ENCODE peak calls at places on chromosomes 6 and 20, in seven cellular contexts. H is A549, F is esophagus squamous epithelium, C is GM12891, V is gastrocnemius medialis, N is H54, X is spleen. K is an unnamed sample.

GRCh38 chr20:4956200-4956810 is 45.0 kb downstream of the SLC23A2 start:
- DNase-seq in H (peak), F (no peak), C (no peak), V (no peak), N (peak), X (no peak), K (no peak)

GRCh38 chr20:49891486-49891885 is 23.8 kb downstream of the SPATA2 start:
- DNase-seq in H (no peak), F (no peak), C (no peak), V (no peak), N (no peak), X (peak), K (no peak)

GRCh38 chr6:79943133-79943532 is 4.2 kb downstream of the ELOVL4 start:
- DNase-seq in H (no peak), F (no peak), C (no peak), V (no peak), N (no peak), X (no peak), K (no peak)

GRCh38 chr20:20083796-20084195 is 31.5 kb downstream of the CFAP61 start:
- DNase-seq in H (peak), F (no peak), C (no peak), V (no peak), N (no peak), X (no peak), K (no peak)

GRCh38 chr20:25750765-25751696 is 54.4 kb upstream of the ZNF337 start:
- DNase-seq in H (peak), F (no peak), C (peak), V (no peak), N (no peak), X (peak), K (peak)

GRCh38 chr20:60203451-60203850 is 245.2 kb downstream of the CDH26 start:
- DNase-seq in H (no peak), F (no peak), C (no peak), V (no peak), N (peak), X (no peak), K (no peak)

GRCh38 chr6:138662474-138662873 is 111.1 kb upstream of the CCDC28A start:
- DNase-seq in H (peak), F (no peak), C (no peak), V (no peak), N (no peak), X (no peak), K (no peak)

GRCh38 chr6:150409576-150410066 is 40.8 kb downstream of the IYD start:
- DNase-seq in H (no peak), F (no peak), C (no peak), V (no peak), N (no peak), X (peak), K (peak)

GRCh38 chr6:43931201-43931600 is 161.2 kb downstream of the VEGFA start:
- DNase-seq in H (no peak), F (no peak), C (no peak), V (no peak), N (no peak), X (peak), K (no peak)

GRCh38 chr6:47098570-47098993 is 56.5 kb upstream of the ADGRF1 start:
- DNase-seq in H (no peak), F (no peak), C (no peak), V (peak), N (no peak), X (no peak), K (no peak)

GRCh38 chr6:105881608-105882007 is 204.5 kb upstream of the PRDM1 start:
- DNase-seq in H (no peak), F (no peak), C (no peak), V (no peak), N (no peak), X (no peak), K (no peak)

GRCh38 chr6:151442359-151442758 is 9.6 kb downstream of the RMND1 start:
- DNase-seq in H (no peak), F (no peak), C (no peak), V (no peak), N (no peak), X (no peak), K (no peak)

GRCh38 chr6:135088818-135089809 is 34.5 kb upstream of the HBS1L start:
- DNase-seq in H (peak), F (no peak), C (no peak), V (no peak), N (peak), X (no peak), K (no peak)

GRCh38 chr20:51461306-51461705 is 81.2 kb downstream of the NFATC2 start:
- DNase-seq in H (no peak), F (no peak), C (no peak), V (no peak), N (no peak), X (peak), K (peak)

GRCh38 chr20:49276895-49277785 is 717 bp downstream of the ZNFX1 start:
- DNase-seq in H (no peak), F (no peak), C (no peak), V (peak), N (no peak), X (peak), K (peak)

GRCh38 chr6:32255212-32256153 is 31.6 kb upstream of the NOTCH4 start:
- DNase-seq in H (peak), F (no peak), C (no peak), V (peak), N (peak), X (peak), K (peak)

GRCh38 chr6:107698146-107698545 is 126.0 kb downstream of the SCML4 start:
- DNase-seq in H (no peak), F (no peak), C (no peak), V (no peak), N (peak), X (no peak), K (peak)

GRCh38 chr6:90078513-90079289 is 184.4 kb downstream of the GJA10 start:
- DNase-seq in H (no peak), F (no peak), C (no peak), V (no peak), N (no peak), X (no peak), K (no peak)

GRCh38 chr6:158283304-158284005 is 28.8 kb upstream of the TULP4 start:
- DNase-seq in H (peak), F (no peak), C (no peak), V (no peak), N (no peak), X (no peak), K (no peak)

GRCh38 chr6:64580346-64580745 is 944.7 kb downstream of the PHF3 start:
- DNase-seq in H (no peak), F (no peak), C (no peak), V (no peak), N (no peak), X (no peak), K (no peak)

GRCh38 chr6:98657764-98658163 is 176.6 kb upstream of the POU3F2 start:
- DNase-seq in H (peak), F (no peak), C (no peak), V (no peak), N (no peak), X (no peak), K (no peak)

GRCh38 chr20:3796477-3797225 is 541 bp downstream of the CDC25B start:
- DNase-seq in H (no peak), F (no peak), C (no peak), V (no peak), N (no peak), X (peak), K (no peak)

GRCh38 chr6:122458087-122458486 is 13.5 kb downstream of the SERINC1 start:
- DNase-seq in H (no peak), F (no peak), C (no peak), V (no peak), N (no peak), X (no peak), K (no peak)

GRCh38 chr6:78911218-78911617 is 43.9 kb downstream of the IRAK1BP1 start:
- DNase-seq in H (no peak), F (no peak), C (no peak), V (no peak), N (no peak), X (no peak), K (no peak)

GRCh38 chr6:13523826-13524622 is 36.6 kb upstream of the GFOD1 start:
- DNase-seq in H (no peak), F (no peak), C (no peak), V (peak), N (no peak), X (no peak), K (no peak)

GRCh38 chr6:32854376-32855178 is 585 bp downstream of the PSMB9 start:
- DNase-seq in H (no peak), F (no peak), C (peak), V (no peak), N (peak), X (peak), K (no peak)

GRCh38 chr20:48824830-48825550 is 2.8 kb downstream of the PREX1 start:
- DNase-seq in H (no peak), F (no peak), C (no peak), V (no peak), N (no peak), X (no peak), K (no peak)

GRCh38 chr20:62598761-62599194 is 43.5 kb upstream of the SLCO4A1 start:
- DNase-seq in H (peak), F (no peak), C (no peak), V (peak), N (peak), X (no peak), K (no peak)

GRCh38 chr6:168180548-168181011 is 101.6 kb upstream of the FRMD1 start:
- DNase-seq in H (no peak), F (no peak), C (no peak), V (no peak), N (no peak), X (no peak), K (peak)

GRCh38 chr6:136549359-136550044 is 720 bp downstream of the MAP7 start:
- DNase-seq in H (peak), F (no peak), C (no peak), V (no peak), N (no peak), X (peak), K (peak)

GRCh38 chr20:16397053-16397452 is 176.2 kb downstream of the KIF16B start:
- DNase-seq in H (no peak), F (no peak), C (no peak), V (peak), N (no peak), X (no peak), K (no peak)

GRCh38 chr20:51280047-51280446 is 257.1 kb upstream of the KCNG1 start:
- DNase-seq in H (no peak), F (no peak), C (no peak), V (no peak), N (no peak), X (no peak), K (no peak)

GRCh38 chr20:19917110-19917509 is 100.1 kb upstream of the NAA20 start:
- DNase-seq in H (no peak), F (no peak), C (no peak), V (no peak), N (no peak), X (no peak), K (no peak)

GRCh38 chr6:107361568-107362270 is 97.6 kb downstream of the PDSS2 start:
- DNase-seq in H (no peak), F (no peak), C (no peak), V (no peak), N (peak), X (no peak), K (no peak)

GRCh38 chr6:104633125-104633524 is 226.6 kb downstream of the HACE1 start:
- DNase-seq in H (no peak), F (no peak), C (no peak), V (no peak), N (no peak), X (no peak), K (no peak)

GRCh38 chr6:108295676-108296075 is 822 bp downstream of the AFG1L start:
- DNase-seq in H (no peak), F (no peak), C (no peak), V (no peak), N (no peak), X (no peak), K (no peak)

GRCh38 chr6:154606457-154606856 is 96.0 kb upstream of the CNKSR3 start:
- DNase-seq in H (no peak), F (no peak), C (peak), V (no peak), N (no peak), X (no peak), K (no peak)

GRCh38 chr6:136553166-136553787 is 3.1 kb upstream of the MAP7 start:
- DNase-seq in H (no peak), F (no peak), C (no peak), V (no peak), N (no peak), X (no peak), K (no peak)

DNA sequence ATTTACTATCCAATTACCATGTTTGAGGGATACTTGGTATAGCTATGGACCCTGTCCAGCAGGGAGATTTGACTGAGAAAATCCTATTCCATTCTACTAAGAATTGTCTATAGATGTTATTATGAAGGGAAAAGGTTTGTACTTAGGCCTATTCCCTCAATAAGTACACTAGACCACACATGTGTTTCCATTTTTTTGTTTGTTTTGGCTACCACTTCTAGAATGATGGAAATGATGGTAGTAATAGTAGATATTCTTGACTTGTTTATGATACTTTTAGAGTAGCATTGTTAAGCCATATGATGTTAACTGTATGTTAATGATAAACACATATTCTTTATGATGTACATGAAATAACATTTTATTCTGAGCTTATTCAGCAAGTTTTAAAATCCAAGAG is 144.8 kb downstream of the OGFRL1 start:
- DNase-seq in H (no peak), F (no peak), C (no peak), V (no peak), N (no peak), X (no peak), K (no peak)
- TF ChIP-seq POLR2A in H (no peak), F (no peak), C (no peak), V (no peak), N (no peak), X (no peak), K (no peak)

DNA sequence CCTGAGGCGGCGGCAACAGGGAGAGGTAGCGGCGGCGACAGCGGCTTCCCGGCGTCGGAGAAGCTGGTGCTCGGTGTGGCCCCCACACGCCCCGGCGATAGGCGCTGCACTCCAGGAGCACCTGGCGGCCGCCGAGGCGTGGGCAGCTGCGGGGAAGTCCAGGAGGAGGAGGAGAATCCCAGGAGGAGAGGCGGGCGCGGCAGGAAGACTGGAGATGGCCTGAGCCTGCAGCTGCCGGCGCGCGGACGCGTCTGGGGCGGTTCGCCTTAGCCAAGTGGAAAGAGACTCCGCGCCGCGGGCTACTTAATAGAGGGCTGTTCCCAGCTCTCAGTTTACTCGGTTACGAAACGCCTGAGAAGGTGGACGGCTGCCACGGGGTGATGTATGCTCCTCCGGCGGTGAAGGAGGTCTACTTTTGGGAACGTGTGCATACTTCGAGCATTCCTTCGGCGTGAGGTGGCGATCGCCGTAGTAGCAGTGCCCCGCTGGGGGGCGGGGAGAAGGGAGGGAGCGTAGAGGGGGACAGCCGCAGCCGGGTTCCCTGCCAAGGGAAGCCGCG is at the start of gene COL12A1:
- DNase-seq in H (peak), F (peak), C (no peak), V (peak), N (peak), X (peak), K (peak)
- TF ChIP-seq POLR2A in H (no peak), F (peak), C (no peak), V (peak), N (no peak), X (no peak), K (no peak)

GRCh38 chr20:56629464-56630085 is 469 bp downstream of the TFAP2C start:
- DNase-seq in H (no peak), F (no peak), C (no peak), V (no peak), N (peak), X (no peak), K (no peak)

GRCh38 chr20:56628015-56628872 is 862 bp upstream of the TFAP2C start:
- DNase-seq in H (peak), F (no peak), C (no peak), V (no peak), N (no peak), X (no peak), K (no peak)

GRCh38 chr20:56630086-56630493 is 984 bp downstream of the TFAP2C start:
- DNase-seq in H (peak), F (no peak), C (peak), V (no peak), N (peak), X (no peak), K (peak)

GRCh38 chr20:56627122-56628014 is 1.7 kb upstream of the TFAP2C start:
- DNase-seq in H (no peak), F (no peak), C (no peak), V (no peak), N (no peak), X (no peak), K (no peak)

GRCh38 chr20:56628873-56629463 is at the start of gene TFAP2C:
- DNase-seq in H (peak), F (no peak), C (peak), V (no peak), N (peak), X (no peak), K (peak)
- TF ChIP-seq POLR2A in H (peak), F (peak), C (no peak), V (no peak), N (peak), X (no peak), K (no peak)

DNA sequence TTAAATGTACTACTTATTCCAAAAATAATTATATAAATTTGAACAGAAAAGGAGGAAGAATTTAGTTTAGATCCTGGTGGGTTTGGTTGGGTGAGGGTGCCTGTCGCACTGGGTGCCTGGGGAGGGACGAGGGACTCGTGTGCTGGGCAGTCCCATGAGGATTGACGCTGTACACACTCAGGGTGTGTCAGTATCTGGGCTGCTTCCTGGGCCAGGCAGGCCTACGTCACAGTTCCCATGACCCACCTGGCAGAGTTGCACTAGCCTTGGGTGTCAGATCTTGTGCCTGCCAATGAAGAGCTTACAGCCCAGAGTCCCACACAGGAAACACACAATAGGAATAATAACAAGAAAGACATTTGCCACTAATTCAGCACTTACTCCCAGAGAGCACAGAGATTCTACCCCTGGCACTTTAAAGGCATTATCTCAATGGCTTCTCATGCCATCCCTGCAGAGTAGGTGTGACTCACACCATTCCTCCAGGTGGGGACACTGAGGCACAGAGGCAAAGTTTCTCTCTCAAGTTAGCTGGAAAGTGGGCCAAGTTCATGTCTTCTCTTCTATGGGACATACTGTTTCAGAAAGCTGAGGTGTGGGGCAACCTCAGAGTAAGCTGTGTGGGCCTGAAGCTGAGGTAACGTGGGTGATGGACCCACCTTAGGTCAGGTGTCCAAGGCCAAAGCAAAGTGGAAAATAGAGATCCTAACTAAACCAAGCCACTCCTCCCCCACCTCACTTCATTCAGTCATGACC is 1.3 kb upstream of the SDCBP2 start:
- DNase-seq in H (peak), F (no peak), C (no peak), V (peak), N (no peak), X (peak), K (peak)
- TF ChIP-seq POLR2A in H (no peak), F (peak), C (no peak), V (peak), N (no peak), X (no peak), K (no peak)

GRCh38 chr20:31951530-31952453 is at the start of gene PDRG1:
- DNase-seq in H (peak), F (peak), C (peak), V (peak), N (peak), X (peak), K (peak)
- TF ChIP-seq POLR2A in H (peak), F (peak), C (peak), V (peak), N (peak), X (no peak), K (peak)

GRCh38 chr6:2876210-2877056 is 26.7 kb downstream of the SERPINB9 start:
- DNase-seq in H (peak), F (no peak), C (no peak), V (no peak), N (peak), X (peak), K (no peak)
- TF ChIP-seq POLR2A in H (peak), F (peak), C (no peak), V (no peak), N (peak), X (no peak), K (no peak)

GRCh38 chr6:36884610-36885009 is 1.1 kb upstream of the C6orf89 start:
- DNase-seq in H (no peak), F (no peak), C (no peak), V (no peak), N (no peak), X (no peak), K (no peak)

GRCh38 chr6:36888654-36889481 is 3.1 kb downstream of the C6orf89 start:
- DNase-seq in H (no peak), F (no peak), C (no peak), V (no peak), N (no peak), X (no peak), K (no peak)

GRCh38 chr6:36886948-36887347 is 1.2 kb downstream of the C6orf89 start:
- DNase-seq in H (no peak), F (no peak), C (no peak), V (no peak), N (no peak), X (no peak), K (no peak)

GRCh38 chr6:36888115-36888643 is 2.4 kb downstream of the C6orf89 start:
- DNase-seq in H (no peak), F (no peak), C (no peak), V (no peak), N (no peak), X (no peak), K (no peak)

GRCh38 chr6:36885461-36886401 is at the start of gene C6orf89:
- DNase-seq in H (peak), F (peak), C (peak), V (peak), N (peak), X (peak), K (peak)
- TF ChIP-seq POLR2A in H (peak), F (peak), C (peak), V (peak), N (peak), X (peak), K (peak)

GRCh38 chr6:112087136-112087908 is at the start of the genes FAM229B and TUBE1:
- DNase-seq in H (peak), F (peak), C (peak), V (peak), N (peak), X (peak), K (peak)
- TF ChIP-seq POLR2A in H (peak), F (peak), C (peak), V (peak), N (peak), X (peak), K (no peak)

DNA sequence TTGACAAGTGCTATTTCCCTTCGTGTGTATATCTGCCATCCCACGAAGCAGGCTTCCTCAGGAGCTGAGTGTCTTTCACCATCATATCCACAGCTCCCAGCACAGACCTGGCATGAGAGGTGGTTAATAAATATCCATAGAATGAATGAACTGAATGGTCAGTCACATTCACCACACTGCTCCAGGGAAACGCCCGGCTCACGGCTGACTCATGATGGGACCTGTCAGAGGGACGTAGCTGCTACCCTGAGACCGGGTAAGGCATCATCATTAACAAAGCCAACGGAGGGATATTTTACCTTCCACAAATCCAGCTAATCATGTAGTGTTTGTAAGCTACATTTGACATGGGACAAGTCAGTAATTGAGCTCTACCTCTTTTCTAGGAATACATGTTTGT is 12.5 kb downstream of the AGPAT4 start:
- DNase-seq in H (no peak), F (no peak), C (no peak), V (no peak), N (peak), X (no peak), K (no peak)
- TF ChIP-seq POLR2A in H (no peak), F (no peak), C (no peak), V (no peak), N (no peak), X (no peak), K (no peak)